ENCODE peak calls at places on chromosome 20, in nine cellular contexts. One of them, this sample, is unnamed.

GRCh38 chr20:62735331-62735821 is 26.7 kb downstream of the NTSR1 start:
- DNase-seq in KBM-7: no peak
- DNase-seq in NCI-H1105: no peak
- DNase-seq in DMS79 treated with DMSO at 0.1 percent for 48 hours: no peak
- DNase-seq in CD4-positive, CD25-positive, alpha-beta regulatory T cell: no peak
- DNase-seq in H54: no peak
- DNase-seq in endothelial cell: no peak
- DNase-seq in GM04504: no peak
- DNase-seq in ecto neural progenitor cell: no peak
- DNase-seq in this sample: no peak

GRCh38 chr20:46027245-46027853 is 1.7 kb upstream of the SLC12A5 start:
- DNase-seq in KBM-7: peak
- DNase-seq in NCI-H1105: no peak
- DNase-seq in DMS79 treated with DMSO at 0.1 percent for 48 hours: no peak
- DNase-seq in CD4-positive, CD25-positive, alpha-beta regulatory T cell: peak
- DNase-seq in H54: peak
- DNase-seq in endothelial cell: peak
- DNase-seq in GM04504: peak
- DNase-seq in ecto neural progenitor cell: peak
- DNase-seq in this sample: peak

GRCh38 chr20:15643713-15644112 is 929.5 kb downstream of the KIF16B start:
- DNase-seq in KBM-7: no peak
- DNase-seq in NCI-H1105: no peak
- DNase-seq in DMS79 treated with DMSO at 0.1 percent for 48 hours: no peak
- DNase-seq in CD4-positive, CD25-positive, alpha-beta regulatory T cell: no peak
- DNase-seq in H54: no peak
- DNase-seq in endothelial cell: no peak
- DNase-seq in GM04504: no peak
- DNase-seq in ecto neural progenitor cell: no peak
- DNase-seq in this sample: no peak

GRCh38 chr20:31652917-31653385 is 15.2 kb downstream of the COX4I2 start:
- DNase-seq in KBM-7: no peak
- DNase-seq in NCI-H1105: peak
- DNase-seq in DMS79 treated with DMSO at 0.1 percent for 48 hours: peak
- DNase-seq in CD4-positive, CD25-positive, alpha-beta regulatory T cell: no peak
- DNase-seq in H54: no peak
- DNase-seq in endothelial cell: no peak
- DNase-seq in GM04504: peak
- DNase-seq in ecto neural progenitor cell: no peak
- DNase-seq in this sample: no peak

GRCh38 chr20:2799271-2799670 is 1.2 kb downstream of the CPXM1 start:
- DNase-seq in KBM-7: no peak
- DNase-seq in NCI-H1105: no peak
- DNase-seq in DMS79 treated with DMSO at 0.1 percent for 48 hours: peak
- DNase-seq in CD4-positive, CD25-positive, alpha-beta regulatory T cell: no peak
- DNase-seq in H54: no peak
- DNase-seq in endothelial cell: no peak
- DNase-seq in GM04504: no peak
- DNase-seq in ecto neural progenitor cell: no peak
- DNase-seq in this sample: no peak

GRCh38 chr20:37314099-37314498 is 24.6 kb downstream of the MANBAL start:
- DNase-seq in KBM-7: no peak
- DNase-seq in NCI-H1105: no peak
- DNase-seq in DMS79 treated with DMSO at 0.1 percent for 48 hours: no peak
- DNase-seq in CD4-positive, CD25-positive, alpha-beta regulatory T cell: no peak
- DNase-seq in H54: no peak
- DNase-seq in endothelial cell: no peak
- DNase-seq in GM04504: no peak
- DNase-seq in ecto neural progenitor cell: no peak
- DNase-seq in this sample: no peak

GRCh38 chr20:41692479-41693135 is 74.4 kb upstream of the CHD6 start:
- DNase-seq in KBM-7: peak
- DNase-seq in NCI-H1105: peak
- DNase-seq in DMS79 treated with DMSO at 0.1 percent for 48 hours: peak
- DNase-seq in CD4-positive, CD25-positive, alpha-beta regulatory T cell: peak
- DNase-seq in H54: peak
- DNase-seq in endothelial cell: peak
- DNase-seq in GM04504: no peak
- DNase-seq in ecto neural progenitor cell: peak
- DNase-seq in this sample: peak

GRCh38 chr20:23459431-23460112 is 6.9 kb upstream of the CST11 start:
- DNase-seq in KBM-7: no peak
- DNase-seq in NCI-H1105: no peak
- DNase-seq in DMS79 treated with DMSO at 0.1 percent for 48 hours: no peak
- DNase-seq in CD4-positive, CD25-positive, alpha-beta regulatory T cell: no peak
- DNase-seq in H54: no peak
- DNase-seq in endothelial cell: no peak
- DNase-seq in GM04504: no peak
- DNase-seq in ecto neural progenitor cell: no peak
- DNase-seq in this sample: no peak

GRCh38 chr20:58870293-58871014 is 17.9 kb downstream of the GNAS start:
- DNase-seq in KBM-7: peak
- DNase-seq in NCI-H1105: peak
- DNase-seq in DMS79 treated with DMSO at 0.1 percent for 48 hours: peak
- DNase-seq in CD4-positive, CD25-positive, alpha-beta regulatory T cell: peak
- DNase-seq in H54: no peak
- DNase-seq in endothelial cell: peak
- DNase-seq in GM04504: no peak
- DNase-seq in ecto neural progenitor cell: peak
- DNase-seq in this sample: peak

GRCh38 chr20:60512436-60512835 is 554.2 kb downstream of the CDH26 start:
- DNase-seq in KBM-7: no peak
- DNase-seq in NCI-H1105: no peak
- DNase-seq in DMS79 treated with DMSO at 0.1 percent for 48 hours: no peak
- DNase-seq in CD4-positive, CD25-positive, alpha-beta regulatory T cell: no peak
- DNase-seq in H54: peak
- DNase-seq in endothelial cell: no peak
- DNase-seq in GM04504: no peak
- DNase-seq in ecto neural progenitor cell: peak
- DNase-seq in this sample: no peak

GRCh38 chr20:31836853-31837608 is 8.4 kb downstream of the FOXS1 start:
- DNase-seq in KBM-7: no peak
- DNase-seq in NCI-H1105: no peak
- DNase-seq in DMS79 treated with DMSO at 0.1 percent for 48 hours: no peak
- DNase-seq in CD4-positive, CD25-positive, alpha-beta regulatory T cell: no peak
- DNase-seq in H54: no peak
- DNase-seq in endothelial cell: no peak
- DNase-seq in GM04504: no peak
- DNase-seq in ecto neural progenitor cell: no peak
- DNase-seq in this sample: no peak

GRCh38 chr20:64151634-64152530 is 12.4 kb upstream of the MYT1 start:
- DNase-seq in KBM-7: no peak
- DNase-seq in NCI-H1105: no peak
- DNase-seq in DMS79 treated with DMSO at 0.1 percent for 48 hours: no peak
- DNase-seq in CD4-positive, CD25-positive, alpha-beta regulatory T cell: no peak
- DNase-seq in H54: no peak
- DNase-seq in endothelial cell: no peak
- DNase-seq in GM04504: no peak
- DNase-seq in ecto neural progenitor cell: no peak
- DNase-seq in this sample: no peak

GRCh38 chr20:50027611-50028105 is 44.9 kb downstream of the SNAI1 start:
- DNase-seq in KBM-7: no peak
- DNase-seq in NCI-H1105: no peak
- DNase-seq in DMS79 treated with DMSO at 0.1 percent for 48 hours: no peak
- DNase-seq in CD4-positive, CD25-positive, alpha-beta regulatory T cell: no peak
- DNase-seq in H54: peak
- DNase-seq in endothelial cell: no peak
- DNase-seq in GM04504: peak
- DNase-seq in ecto neural progenitor cell: no peak
- DNase-seq in this sample: no peak

GRCh38 chr20:55882922-55883321 is 122.4 kb downstream of the CBLN4 start:
- DNase-seq in KBM-7: no peak
- DNase-seq in NCI-H1105: no peak
- DNase-seq in DMS79 treated with DMSO at 0.1 percent for 48 hours: no peak
- DNase-seq in CD4-positive, CD25-positive, alpha-beta regulatory T cell: no peak
- DNase-seq in H54: no peak
- DNase-seq in endothelial cell: no peak
- DNase-seq in GM04504: no peak
- DNase-seq in ecto neural progenitor cell: no peak
- DNase-seq in this sample: peak

GRCh38 chr20:59836768-59837167 is 96.7 kb downstream of the SYCP2 start:
- DNase-seq in KBM-7: no peak
- DNase-seq in NCI-H1105: peak
- DNase-seq in DMS79 treated with DMSO at 0.1 percent for 48 hours: peak
- DNase-seq in CD4-positive, CD25-positive, alpha-beta regulatory T cell: no peak
- DNase-seq in H54: no peak
- DNase-seq in endothelial cell: no peak
- DNase-seq in GM04504: no peak
- DNase-seq in ecto neural progenitor cell: peak
- DNase-seq in this sample: no peak

GRCh38 chr20:47527004-47527800 is 25.5 kb downstream of the NCOA3 start:
- DNase-seq in KBM-7: no peak
- DNase-seq in NCI-H1105: no peak
- DNase-seq in DMS79 treated with DMSO at 0.1 percent for 48 hours: no peak
- DNase-seq in CD4-positive, CD25-positive, alpha-beta regulatory T cell: no peak
- DNase-seq in H54: no peak
- DNase-seq in endothelial cell: no peak
- DNase-seq in GM04504: no peak
- DNase-seq in ecto neural progenitor cell: no peak
- DNase-seq in this sample: peak

GRCh38 chr20:35146299-35146921 is 726 bp downstream of the EDEM2 start:
- DNase-seq in KBM-7: peak
- DNase-seq in NCI-H1105: no peak
- DNase-seq in DMS79 treated with DMSO at 0.1 percent for 48 hours: no peak
- DNase-seq in CD4-positive, CD25-positive, alpha-beta regulatory T cell: no peak
- DNase-seq in H54: peak
- DNase-seq in endothelial cell: peak
- DNase-seq in GM04504: no peak
- DNase-seq in ecto neural progenitor cell: peak
- DNase-seq in this sample: peak

GRCh38 chr20:25304025-25304549 is 56.2 kb downstream of the PYGB start:
- DNase-seq in KBM-7: no peak
- DNase-seq in NCI-H1105: no peak
- DNase-seq in DMS79 treated with DMSO at 0.1 percent for 48 hours: no peak
- DNase-seq in CD4-positive, CD25-positive, alpha-beta regulatory T cell: no peak
- DNase-seq in H54: no peak
- DNase-seq in endothelial cell: no peak
- DNase-seq in GM04504: no peak
- DNase-seq in ecto neural progenitor cell: no peak
- DNase-seq in this sample: no peak

GRCh38 chr20:45391559-45391958 is 13.4 kb upstream of the TP53TG5 start:
- DNase-seq in KBM-7: no peak
- DNase-seq in NCI-H1105: no peak
- DNase-seq in DMS79 treated with DMSO at 0.1 percent for 48 hours: no peak
- DNase-seq in CD4-positive, CD25-positive, alpha-beta regulatory T cell: no peak
- DNase-seq in H54: no peak
- DNase-seq in endothelial cell: no peak
- DNase-seq in GM04504: no peak
- DNase-seq in ecto neural progenitor cell: no peak
- DNase-seq in this sample: no peak

GRCh38 chr20:51400051-51400926 is 142.2 kb downstream of the NFATC2 start:
- DNase-seq in KBM-7: no peak
- DNase-seq in NCI-H1105: no peak
- DNase-seq in DMS79 treated with DMSO at 0.1 percent for 48 hours: no peak
- DNase-seq in CD4-positive, CD25-positive, alpha-beta regulatory T cell: peak
- DNase-seq in H54: no peak
- DNase-seq in endothelial cell: no peak
- DNase-seq in GM04504: no peak
- DNase-seq in ecto neural progenitor cell: no peak
- DNase-seq in this sample: no peak

GRCh38 chr20:38043512-38044300 is 10.2 kb downstream of the RPRD1B start:
- DNase-seq in KBM-7: no peak
- DNase-seq in NCI-H1105: no peak
- DNase-seq in DMS79 treated with DMSO at 0.1 percent for 48 hours: no peak
- DNase-seq in CD4-positive, CD25-positive, alpha-beta regulatory T cell: no peak
- DNase-seq in H54: peak
- DNase-seq in endothelial cell: no peak
- DNase-seq in GM04504: peak
- DNase-seq in ecto neural progenitor cell: no peak
- DNase-seq in this sample: no peak

GRCh38 chr20:39298566-39299501 is 336.7 kb downstream of the DHX35 start:
- DNase-seq in KBM-7: no peak
- DNase-seq in NCI-H1105: no peak
- DNase-seq in DMS79 treated with DMSO at 0.1 percent for 48 hours: no peak
- DNase-seq in CD4-positive, CD25-positive, alpha-beta regulatory T cell: no peak
- DNase-seq in H54: no peak
- DNase-seq in endothelial cell: no peak
- DNase-seq in GM04504: no peak
- DNase-seq in ecto neural progenitor cell: no peak
- DNase-seq in this sample: no peak

GRCh38 chr20:15875446-15875845 is 697.8 kb downstream of the KIF16B start:
- DNase-seq in KBM-7: no peak
- DNase-seq in NCI-H1105: peak
- DNase-seq in DMS79 treated with DMSO at 0.1 percent for 48 hours: no peak
- DNase-seq in CD4-positive, CD25-positive, alpha-beta regulatory T cell: no peak
- DNase-seq in H54: no peak
- DNase-seq in endothelial cell: no peak
- DNase-seq in GM04504: no peak
- DNase-seq in ecto neural progenitor cell: no peak
- DNase-seq in this sample: no peak

GRCh38 chr20:25984933-25985332 is 288.3 kb upstream of the ZNF337 start:
- DNase-seq in KBM-7: no peak
- DNase-seq in NCI-H1105: no peak
- DNase-seq in DMS79 treated with DMSO at 0.1 percent for 48 hours: peak
- DNase-seq in CD4-positive, CD25-positive, alpha-beta regulatory T cell: peak
- DNase-seq in H54: no peak
- DNase-seq in endothelial cell: no peak
- DNase-seq in GM04504: peak
- DNase-seq in ecto neural progenitor cell: no peak
- DNase-seq in this sample: no peak

GRCh38 chr20:24837721-24838456 is 111.2 kb upstream of the CST7 start:
- DNase-seq in KBM-7: no peak
- DNase-seq in NCI-H1105: no peak
- DNase-seq in DMS79 treated with DMSO at 0.1 percent for 48 hours: no peak
- DNase-seq in CD4-positive, CD25-positive, alpha-beta regulatory T cell: no peak
- DNase-seq in H54: no peak
- DNase-seq in endothelial cell: no peak
- DNase-seq in GM04504: no peak
- DNase-seq in ecto neural progenitor cell: peak
- DNase-seq in this sample: no peak

GRCh38 chr20:896626-897025 is 19.5 kb downstream of the ANGPT4 start:
- DNase-seq in KBM-7: no peak
- DNase-seq in NCI-H1105: no peak
- DNase-seq in DMS79 treated with DMSO at 0.1 percent for 48 hours: no peak
- DNase-seq in CD4-positive, CD25-positive, alpha-beta regulatory T cell: no peak
- DNase-seq in H54: no peak
- DNase-seq in endothelial cell: no peak
- DNase-seq in GM04504: no peak
- DNase-seq in ecto neural progenitor cell: no peak
- DNase-seq in this sample: no peak

GRCh38 chr20:33889312-33889711 is 78.2 kb downstream of the CHMP4B start:
- DNase-seq in KBM-7: no peak
- DNase-seq in NCI-H1105: no peak
- DNase-seq in DMS79 treated with DMSO at 0.1 percent for 48 hours: no peak
- DNase-seq in CD4-positive, CD25-positive, alpha-beta regulatory T cell: no peak
- DNase-seq in H54: no peak
- DNase-seq in endothelial cell: no peak
- DNase-seq in GM04504: no peak
- DNase-seq in ecto neural progenitor cell: no peak
- DNase-seq in this sample: no peak

GRCh38 chr20:35257175-35257909 is 20.6 kb downstream of the MMP24OS start:
- DNase-seq in KBM-7: no peak
- DNase-seq in NCI-H1105: no peak
- DNase-seq in DMS79 treated with DMSO at 0.1 percent for 48 hours: no peak
- DNase-seq in CD4-positive, CD25-positive, alpha-beta regulatory T cell: no peak
- DNase-seq in H54: no peak
- DNase-seq in endothelial cell: no peak
- DNase-seq in GM04504: no peak
- DNase-seq in ecto neural progenitor cell: no peak
- DNase-seq in this sample: no peak

GRCh38 chr20:50815162-50815989 is 20.5 kb downstream of the BCAS4 start:
- DNase-seq in KBM-7: no peak
- DNase-seq in NCI-H1105: no peak
- DNase-seq in DMS79 treated with DMSO at 0.1 percent for 48 hours: peak
- DNase-seq in CD4-positive, CD25-positive, alpha-beta regulatory T cell: no peak
- DNase-seq in H54: peak
- DNase-seq in endothelial cell: no peak
- DNase-seq in GM04504: no peak
- DNase-seq in ecto neural progenitor cell: no peak
- DNase-seq in this sample: no peak

GRCh38 chr20:45266977-45267376 is 12.6 kb upstream of the SLPI start:
- DNase-seq in KBM-7: no peak
- DNase-seq in NCI-H1105: no peak
- DNase-seq in DMS79 treated with DMSO at 0.1 percent for 48 hours: no peak
- DNase-seq in CD4-positive, CD25-positive, alpha-beta regulatory T cell: no peak
- DNase-seq in H54: no peak
- DNase-seq in endothelial cell: no peak
- DNase-seq in GM04504: no peak
- DNase-seq in ecto neural progenitor cell: peak
- DNase-seq in this sample: no peak

GRCh38 chr20:37102571-37102970 is 6.8 kb upstream of the RBL1 start:
- DNase-seq in KBM-7: no peak
- DNase-seq in NCI-H1105: no peak
- DNase-seq in DMS79 treated with DMSO at 0.1 percent for 48 hours: no peak
- DNase-seq in CD4-positive, CD25-positive, alpha-beta regulatory T cell: no peak
- DNase-seq in H54: no peak
- DNase-seq in endothelial cell: no peak
- DNase-seq in GM04504: no peak
- DNase-seq in ecto neural progenitor cell: no peak
- DNase-seq in this sample: no peak